ENCODE peak calls at places on chromosomes 2 and 18, in five cellular contexts. F, P, S, T and D are unnamed samples. For H3K27me3 and H3K4me1, the result is how much of the 10 kb centered on the place peaks cover.

GRCh38 chr2:17309741-17310339 is 208.4 kb downstream of the RAD51AP2 start:
- DNase-seq in F (peak), P (no peak), S (no peak), T (no peak), D (no peak)

GRCh38 chr18:47946889-47947288 is 16.4 kb upstream of the SMAD2 start:
- DNase-seq in F (no peak), P (no peak), S (no peak), T (no peak), D (no peak)

GRCh38 chr2:32262105-32262504 is 2.6 kb downstream of the NLRC4 start:
- DNase-seq in F (no peak), P (no peak), S (no peak), T (no peak), D (no peak)

GRCh38 chr2:241410739-241411176 is 54.7 kb downstream of the FARP2 start:
- DNase-seq in F (no peak), P (no peak), S (no peak), T (no peak), D (peak)

GRCh38 chr2:85162746-85163301 is 29.6 kb downstream of the TCF7L1 start:
- DNase-seq in F (no peak), P (no peak), S (no peak), T (no peak), D (no peak)

GRCh38 chr2:33222309-33222708 is 254.1 kb upstream of the RASGRP3 start:
- DNase-seq in F (no peak), P (no peak), S (no peak), T (no peak), D (no peak)

GRCh38 chr2:143083636-143084035 is 45.6 kb upstream of the ARHGAP15 start:
- DNase-seq in F (no peak), P (no peak), S (no peak), T (no peak), D (no peak)

GRCh38 chr18:21851327-21851961 is 110.9 kb downstream of the MIB1 start:
- DNase-seq in F (peak), P (no peak), S (no peak), T (no peak), D (no peak)

GRCh38 chr2:217467331-217467730 is 535.5 kb downstream of the TNS1 start:
- DNase-seq in F (no peak), P (no peak), S (no peak), T (no peak), D (no peak)

GRCh38 chr2:173264603-173265366 is 89.9 kb upstream of the CDCA7 start:
- DNase-seq in F (no peak), P (no peak), S (no peak), T (no peak), D (no peak)

GRCh38 chr18:48022531-48023330 is 92.3 kb upstream of the SMAD2 start:
- DNase-seq in F (peak), P (no peak), S (no peak), T (no peak), D (no peak)

GRCh38 chr2:218003994-218004419 is 1.2 kb upstream of the TNS1 start:
- DNase-seq in F (peak), P (peak), S (peak), T (no peak), D (no peak)

GRCh38 chr2:30436859-30437435 is 10.1 kb upstream of the LCLAT1 start:
- DNase-seq in F (no peak), P (no peak), S (no peak), T (no peak), D (no peak)

GRCh38 chr2:71611247-71611646 is 157.9 kb downstream of the DYSF start:
- DNase-seq in F (no peak), P (peak), S (peak), T (peak), D (no peak)

GRCh38 chr2:96773922-96774321 is 13.2 kb downstream of the CNNM4 start:
- DNase-seq in F (no peak), P (no peak), S (no peak), T (no peak), D (no peak)

GRCh38 chr2:54891901-54892300 is 158.3 kb downstream of the RTN4 start:
- DNase-seq in F (no peak), P (no peak), S (no peak), T (no peak), D (no peak)

GRCh38 chr2:54894467-54894866 is 155.8 kb downstream of the RTN4 start:
- DNase-seq in F (no peak), P (no peak), S (no peak), T (no peak), D (no peak)

GRCh38 chr2:54888146-54888545 is 162.1 kb downstream of the RTN4 start:
- DNase-seq in F (no peak), P (no peak), S (no peak), T (no peak), D (no peak)

GRCh38 chr2:54889053-54889452 is 161.2 kb downstream of the RTN4 start:
- DNase-seq in F (no peak), P (no peak), S (no peak), T (no peak), D (no peak)
- H3K4me3 ChIP-seq in F (no peak), P (no peak), S (no peak), T (no peak), D (no peak)

GRCh38 chr2:29417630-29418029 is 302.4 kb downstream of the CLIP4 start:
- DNase-seq in F (no peak), P (no peak), S (no peak), T (no peak), D (no peak)
- H3K27me3 ChIP-seq in F (under half), P (under half), S (under half), T (under half), D (under half)

DNA sequence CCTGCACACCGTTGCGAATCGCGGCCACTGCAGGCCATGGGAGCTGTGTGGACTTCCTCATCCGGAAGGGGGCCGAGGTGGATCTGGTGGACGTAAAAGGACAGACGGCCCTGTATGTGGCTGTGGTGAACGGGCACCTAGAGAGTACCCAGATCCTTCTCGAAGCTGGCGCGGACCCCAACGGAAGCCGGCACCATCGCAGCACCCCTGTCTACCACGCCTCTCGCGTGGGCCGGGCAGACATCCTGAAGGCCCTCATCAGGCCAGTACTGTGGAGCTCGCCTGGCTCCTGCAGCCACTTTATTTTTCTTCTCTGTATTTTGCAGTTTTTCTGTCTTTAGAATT is 9.0 kb downstream of the ASB1 start:
- DNase-seq in F (no peak), P (no peak), S (no peak), T (no peak), D (no peak)
- H3K4me1 ChIP-seq in F (under half), P (under half), S (under half), T (under half), D (under half)

GRCh38 chr2:201116959-201117734 is 1.2 kb downstream of the CFLAR start:
- DNase-seq in F (peak), P (peak), S (no peak), T (no peak), D (peak)

GRCh38 chr2:201118121-201118956 is 2.4 kb downstream of the CFLAR start:
- DNase-seq in F (peak), P (peak), S (peak), T (peak), D (peak)

GRCh38 chr2:201118957-201119848 is 3.2 kb downstream of the CFLAR start:
- DNase-seq in F (peak), P (no peak), S (no peak), T (no peak), D (no peak)

GRCh38 chr2:201122276-201122675 is 6.3 kb downstream of the CFLAR start:
- DNase-seq in F (no peak), P (no peak), S (no peak), T (no peak), D (no peak)

DNA sequence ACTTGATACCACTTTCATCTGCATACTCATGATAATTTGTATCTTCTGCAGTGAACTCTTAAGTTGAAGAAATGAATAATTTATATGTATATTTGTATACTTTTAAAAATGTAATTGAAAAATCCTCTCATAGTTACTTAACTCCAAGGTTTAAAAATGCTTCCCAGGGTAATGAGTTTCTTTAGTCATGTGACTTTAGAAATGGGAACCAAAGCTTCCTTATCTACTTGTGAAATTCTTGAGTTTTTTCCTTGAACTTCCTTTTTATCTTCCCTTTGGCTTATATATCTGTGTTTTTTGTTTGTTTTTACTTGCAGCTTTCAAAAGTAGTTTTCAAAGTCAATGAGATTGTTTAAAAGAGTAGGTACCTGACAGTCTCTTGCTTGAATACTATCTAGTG is 4.5 kb downstream of the CFLAR start:
- DNase-seq in F (no peak), P (no peak), S (no peak), T (no peak), D (no peak)
- H3K4me3 ChIP-seq in F (no peak), P (peak), S (peak), T (peak), D (no peak)

GRCh38 chr2:119694994-119695521 is 16.1 kb downstream of the TMEM177 start:
- DNase-seq in F (no peak), P (no peak), S (no peak), T (no peak), D (no peak)

GRCh38 chr2:119696005-119696404 is 17.0 kb downstream of the TMEM177 start:
- DNase-seq in F (no peak), P (no peak), S (no peak), T (no peak), D (no peak)

GRCh38 chr2:119694470-119694993 is 15.5 kb downstream of the TMEM177 start:
- DNase-seq in F (no peak), P (no peak), S (no peak), T (no peak), D (no peak)

GRCh38 chr2:119697290-119698013 is 18.5 kb downstream of the TMEM177 start:
- DNase-seq in F (no peak), P (no peak), S (no peak), T (no peak), D (no peak)

DNA sequence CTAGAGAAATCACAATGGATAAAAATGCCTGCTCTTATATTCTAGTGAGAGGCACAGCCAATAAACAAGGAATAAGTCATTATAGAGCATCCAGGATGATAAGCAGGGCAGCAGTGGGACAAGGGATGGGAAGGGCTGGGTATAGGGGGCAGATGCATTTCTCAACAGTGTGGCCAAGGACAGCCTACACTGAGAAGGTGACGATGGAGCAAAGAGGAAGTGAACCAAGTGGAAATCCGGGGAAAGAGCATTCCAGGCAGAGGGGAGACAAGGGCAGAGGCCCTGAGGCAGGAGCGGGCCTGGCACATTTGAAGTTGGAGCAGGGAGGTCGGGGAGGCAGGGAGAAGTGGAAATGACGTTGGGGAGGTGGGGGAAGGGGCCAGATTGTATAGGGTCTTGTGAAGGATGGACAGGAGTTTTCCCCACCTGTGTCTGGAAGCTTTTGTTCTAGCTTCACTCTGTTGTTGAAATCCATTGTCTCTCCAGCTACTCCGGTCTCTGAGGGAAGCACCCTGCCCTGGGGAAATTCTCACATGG is 17.6 kb downstream of the TMEM177 start:
- DNase-seq in F (no peak), P (no peak), S (no peak), T (no peak), D (no peak)
- H3K27me3 ChIP-seq in F (under half), P (under half), S (under half), T (under half), D (under half)

GRCh38 chr18:3015203-3015590 is 2.3 kb upstream of the LPIN2 start:
- DNase-seq in F (peak), P (no peak), S (no peak), T (no peak), D (no peak)
- H3K4me1 ChIP-seq in F (under half), P (under half), S (under half), T (under half), D (under half)

GRCh38 chr2:64832926-64833325 is 156.3 kb upstream of the SLC1A4 start:
- DNase-seq in F (no peak), P (no peak), S (no peak), T (no peak), D (no peak)

GRCh38 chr2:64826703-64827102 is 162.5 kb upstream of the SLC1A4 start:
- DNase-seq in F (no peak), P (no peak), S (no peak), T (no peak), D (no peak)

GRCh38 chr2:64829522-64829921 is 159.7 kb upstream of the SLC1A4 start:
- DNase-seq in F (no peak), P (no peak), S (no peak), T (no peak), D (no peak)

GRCh38 chr2:64831977-64832328 is 157.2 kb upstream of the SLC1A4 start:
- DNase-seq in F (no peak), P (no peak), S (no peak), T (no peak), D (no peak)

GRCh38 chr2:64831134-64831976 is 157.8 kb upstream of the SLC1A4 start:
- DNase-seq in F (peak), P (peak), S (peak), T (peak), D (peak)
- H3K4me3 ChIP-seq in F (no peak), P (no peak), S (no peak), T (no peak), D (no peak)

GRCh38 chr2:149258531-149258930 is 71.9 kb upstream of the LYPD6 start:
- DNase-seq in F (no peak), P (no peak), S (no peak), T (no peak), D (no peak)
- H3K27me3 ChIP-seq in F (under half), P (under half), S (under half), T (under half), D (under half)